ENCODE peak calls at places on chromosomes 12 and 14, in eight cellular contexts. Y is H9, N is tibial nerve, I is T-helper 9 cell, F is MM.1S, V is AG04449, P is GM04504, K is globus pallidus. U is an unnamed sample.

GRCh38 chr12:42588981-42589464 is 523 bp downstream of the PRICKLE1 start:
- DNase-seq in Y (peak; percentile 76), N (no peak), I (no peak), F (no peak), V (no peak), P (no peak), K (no peak), U (no peak)

GRCh38 chr12:12070674-12071661 is at the start of gene BCL2L14:
- DNase-seq in Y (no peak), N (no peak), I (no peak), F (peak; percentile 46), V (no peak), P (no peak), K (no peak), U (no peak)

GRCh38 chr12:49807991-49808580 is 20.1 kb downstream of the NCKAP5L start:
- DNase-seq in Y (no peak), N (no peak), I (no peak), F (no peak), V (no peak), P (no peak), K (no peak), U (no peak)

GRCh38 chr14:25570483-25570882 is 520.5 kb upstream of the STXBP6 start:
- DNase-seq in Y (no peak), N (no peak), I (no peak), F (no peak), V (no peak), P (no peak), K (no peak), U (no peak)

GRCh38 chr12:47403681-47404080 is 302.1 kb downstream of the RPAP3 start:
- DNase-seq in Y (no peak), N (no peak), I (no peak), F (no peak), V (no peak), P (no peak), K (no peak), U (no peak)

GRCh38 chr12:22046968-22047390 is 961 bp downstream of the CMAS start:
- DNase-seq in Y (no peak), N (no peak), I (no peak), F (no peak), V (no peak), P (no peak), K (no peak), U (no peak)

GRCh38 chr12:13197526-13198141 is 1.1 kb downstream of the EMP1 start:
- DNase-seq in Y (no peak), N (peak; percentile 67), I (no peak), F (no peak), V (no peak), P (no peak), K (no peak), U (no peak)

GRCh38 chr12:70994217-70994788 is 73.8 kb upstream of the PTPRR start:
- DNase-seq in Y (no peak), N (peak; percentile 28), I (no peak), F (no peak), V (peak; percentile 95), P (peak; percentile 12), K (no peak), U (peak; percentile 5)

GRCh38 chr14:69291891-69292586 is 32.1 kb downstream of the GALNT16 start:
- DNase-seq in Y (no peak), N (no peak), I (no peak), F (no peak), V (no peak), P (no peak), K (no peak), U (no peak)

GRCh38 chr12:6927379-6927991 is at the start of gene ATN1:
- DNase-seq in Y (peak; percentile 88), N (peak; percentile 78), I (peak; percentile 46), F (no peak), V (no peak), P (peak; percentile 62), K (peak; percentile 87), U (no peak)

GRCh38 chr14:66495214-66496098 is 9.3 kb downstream of the CCDC196 start:
- DNase-seq in Y (peak; percentile 31), N (peak; percentile 39), I (peak; percentile 1), F (peak; percentile 53), V (no peak), P (no peak), K (peak; percentile 78), U (no peak)

GRCh38 chr12:58313091-58313855 is 371.9 kb downstream of the ATP23 start:
- DNase-seq in Y (no peak), N (no peak), I (no peak), F (no peak), V (peak; percentile 77), P (peak; percentile 60), K (no peak), U (peak; percentile 44)

GRCh38 chr12:132075026-132075713 is 68.9 kb downstream of the DDX51 start:
- DNase-seq in Y (no peak), N (no peak), I (no peak), F (no peak), V (no peak), P (no peak), K (no peak), U (no peak)

GRCh38 chr12:9751204-9752144 is 9.2 kb downstream of the CD69 start:
- DNase-seq in Y (no peak), N (no peak), I (peak; percentile 33), F (peak; percentile 60), V (no peak), P (peak; percentile 14), K (no peak), U (no peak)

GRCh38 chr12:78721906-78722305 is 142.7 kb upstream of the SYT1 start:
- DNase-seq in Y (no peak), N (no peak), I (no peak), F (no peak), V (no peak), P (no peak), K (no peak), U (no peak)

GRCh38 chr14:89440997-89441909 is 24.2 kb upstream of the FOXN3 start:
- DNase-seq in Y (peak; percentile 93), N (no peak), I (no peak), F (no peak), V (no peak), P (no peak), K (no peak), U (no peak)

GRCh38 chr12:68638721-68639395 is 28.2 kb downstream of the RAP1B start:
- DNase-seq in Y (no peak), N (no peak), I (no peak), F (no peak), V (no peak), P (no peak), K (no peak), U (no peak)

GRCh38 chr12:42730286-42730685 is 140.7 kb upstream of the PRICKLE1 start:
- DNase-seq in Y (no peak), N (no peak), I (no peak), F (no peak), V (no peak), P (no peak), K (no peak), U (no peak)

U was measured in pulmonary artery endothelial cell.